ENCODE peak calls at places on chromosomes 7 and 10, in ten cellular contexts. H, X, M, N, Q, V, P, D, O and G are unnamed samples. For H3K9me3, the result is how much of the 10 kb centered on the place peaks cover.

GRCh38 chr10:3010819-3011422 is 56.4 kb upstream of the PFKP start:
- DNase-seq in O (no peak), N (no peak), P (peak), V (no peak), M (no peak), H (no peak), D (no peak), Q (no peak), X (no peak), G (peak)

GRCh38 chr10:86723009-86723408 is 33.4 kb upstream of the BMPR1A start:
- DNase-seq in H (no peak), M (no peak), Q (no peak), O (no peak), N (no peak), D (no peak), X (no peak), V (no peak), P (no peak), G (no peak)

GRCh38 chr10:60863796-60864195 is 80.2 kb downstream of the RHOBTB1 start:
- DNase-seq in P (no peak), O (no peak), M (no peak), D (no peak), X (no peak), V (no peak), H (no peak), Q (no peak), N (no peak), G (no peak)

GRCh38 chr10:13659887-13660544 is 73.3 kb downstream of the PRPF18 start:
- DNase-seq in X (peak), O (peak), D (no peak), Q (peak), H (peak), N (peak), V (peak), P (peak), M (peak), G (peak)

GRCh38 chr10:110893559-110894179 is 21.9 kb downstream of the PDCD4 start:
- DNase-seq in H (no peak), P (peak), X (no peak), Q (peak), M (peak), V (no peak), D (no peak), N (no peak), O (no peak), G (no peak)

GRCh38 chr7:83365746-83366145 is 203.1 kb upstream of the PCLO start:
- DNase-seq in P (no peak), Q (no peak), D (no peak), O (no peak), H (no peak), N (no peak), M (peak), X (no peak), V (no peak), G (no peak)

GRCh38 chr7:115040526-115040925 is 118.6 kb downstream of the MDFIC start:
- DNase-seq in Q (no peak), M (no peak), N (no peak), X (no peak), P (no peak), H (no peak), V (no peak), D (no peak), O (no peak), G (no peak)

GRCh38 chr10:95841711-95842498 is 65.9 kb upstream of the CC2D2B start:
- DNase-seq in V (peak), H (no peak), O (peak), D (no peak), N (no peak), P (peak), X (no peak), Q (peak), M (peak), G (peak)

GRCh38 chr10:19107406-19107805 is 58.8 kb downstream of the MALRD1 start:
- DNase-seq in M (no peak), N (no peak), X (no peak), D (no peak), P (no peak), Q (no peak), H (no peak), O (no peak), V (no peak), G (no peak)

GRCh38 chr10:90451283-90451682 is 406.6 kb downstream of the HTR7 start:
- DNase-seq in M (no peak), H (no peak), V (no peak), P (no peak), Q (peak), O (no peak), X (no peak), N (no peak), D (no peak), G (no peak)

GRCh38 chr7:41224063-41224763 is 478.7 kb downstream of the INHBA start:
- DNase-seq in V (no peak), X (no peak), P (peak), H (no peak), O (no peak), N (no peak), Q (peak), D (no peak), M (peak), G (no peak)

GRCh38 chr7:34198089-34198686 is 292.8 kb downstream of the BMPER start:
- DNase-seq in D (no peak), M (peak), O (no peak), X (no peak), V (no peak), P (no peak), H (no peak), N (no peak), Q (no peak), G (no peak)

GRCh38 chr7:148327379-148327778 is 263.2 kb upstream of the C7orf33 start:
- DNase-seq in N (no peak), D (no peak), O (no peak), P (peak), M (no peak), X (no peak), H (no peak), Q (no peak), V (no peak), G (no peak)

GRCh38 chr7:50637725-50638643 is 72.8 kb upstream of the DDC start:
- DNase-seq in V (no peak), M (peak), D (no peak), O (no peak), Q (no peak), X (no peak), P (no peak), N (no peak), H (no peak), G (no peak)

GRCh38 chr10:52597189-52597863 is 175.3 kb downstream of the MBL2 start:
- DNase-seq in D (no peak), N (no peak), H (no peak), V (no peak), X (no peak), O (no peak), Q (no peak), P (no peak), M (peak), G (no peak)

GRCh38 chr7:31443457-31443856 is 70.4 kb upstream of the ITPRID1 start:
- DNase-seq in V (no peak), N (no peak), H (no peak), D (peak), M (peak), Q (peak), O (no peak), P (peak), X (no peak), G (no peak)

GRCh38 chr10:75441682-75442081 is 10.3 kb downstream of the LRMDA start:
- DNase-seq in D (no peak), H (no peak), N (no peak), O (no peak), M (no peak), P (no peak), X (no peak), Q (no peak), V (no peak), G (no peak)

GRCh38 chr7:159141660-159142059 is 3.0 kb downstream of the VIPR2 start:
- DNase-seq in N (no peak), O (no peak), M (no peak), V (no peak), D (peak), X (no peak), H (no peak), Q (no peak), P (peak), G (no peak)

GRCh38 chr7:121985476-121985875 is 112.5 kb downstream of the PTPRZ1 start:
- DNase-seq in N (no peak), D (no peak), P (no peak), M (no peak), X (no peak), V (no peak), H (no peak), Q (no peak), O (no peak), G (no peak)

GRCh38 chr10:99375444-99375843 is 46.3 kb downstream of the CNNM1 start:
- DNase-seq in Q (no peak), N (no peak), M (peak), H (no peak), P (no peak), V (no peak), D (no peak), O (no peak), X (no peak), G (no peak)

GRCh38 chr10:60981012-60981411 is 37.0 kb upstream of the RHOBTB1 start:
- DNase-seq in Q (no peak), X (no peak), M (no peak), H (no peak), O (no peak), D (no peak), P (no peak), N (no peak), V (no peak), G (no peak)

GRCh38 chr7:29265208-29265923 is 70.8 kb downstream of the CHN2 start:
- DNase-seq in N (no peak), D (no peak), X (no peak), V (no peak), P (no peak), H (no peak), M (peak), O (peak), Q (no peak), G (no peak)

GRCh38 chr10:102545997-102546396 is 42.2 kb downstream of the SUFU start:
- DNase-seq in D (no peak), P (no peak), O (no peak), M (peak), X (peak), N (no peak), H (no peak), V (no peak), Q (no peak), G (no peak)

GRCh38 chr10:59098811-59099452 is 77.5 kb upstream of the PHYHIPL start:
- DNase-seq in Q (peak), M (peak), X (no peak), P (peak), N (no peak), O (no peak), H (no peak), V (peak), D (no peak), G (no peak)

GRCh38 chr7:102927303-102927933 is 14.6 kb downstream of the LRRC17 start:
- DNase-seq in M (no peak), N (no peak), O (no peak), Q (no peak), H (no peak), P (no peak), X (no peak), V (no peak), D (no peak), G (no peak)

GRCh38 chr10:5317547-5318107 is 47.1 kb upstream of the UCN3 start:
- DNase-seq in V (no peak), P (no peak), O (no peak), X (no peak), D (no peak), H (no peak), Q (peak), N (no peak), M (peak), G (no peak)

GRCh38 chr10:132129431-132129830 is 57.3 kb upstream of the DPYSL4 start:
- DNase-seq in N (no peak), O (no peak), X (no peak), V (no peak), H (peak), Q (no peak), M (no peak), D (peak), P (no peak), G (no peak)

GRCh38 chr7:36151921-36152755 is 916 bp upstream of the EEPD1 start:
- DNase-seq in P (no peak), N (no peak), O (no peak), H (no peak), M (no peak), Q (no peak), X (no peak), V (no peak), D (no peak), G (peak)

DNA sequence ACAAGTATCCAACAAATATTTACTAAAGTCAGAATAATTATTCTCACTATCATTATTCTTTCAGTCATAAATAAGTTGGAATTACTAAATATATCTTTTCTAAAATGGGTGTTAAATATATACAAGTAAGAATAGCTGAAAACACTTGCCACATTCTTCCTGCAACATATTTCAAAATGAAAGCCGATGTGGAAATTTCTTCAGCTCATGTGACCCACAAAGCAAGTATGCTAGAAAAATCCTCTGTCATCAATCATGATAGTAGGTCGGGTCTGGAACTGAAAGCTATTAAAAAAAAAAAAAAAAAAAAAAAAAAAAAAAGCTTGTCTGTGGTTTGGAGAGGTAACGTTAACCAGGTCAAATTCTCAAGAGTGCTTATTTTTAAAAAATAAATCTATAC is 344.7 kb downstream of the NEBL start:
- DNase-seq in X (no peak), O (no peak), Q (no peak), V (no peak), D (no peak), M (no peak), N (no peak), H (no peak), P (peak), G (no peak)
- H3K9me3 ChIP-seq in X (under half), O (under half), Q (under half), V (under half), D (under half), M (under half), N (under half), H (under half), P (under half), G (under half)

GRCh38 chr7:20519641-20520040 is 95.8 kb upstream of the ABCB5 start:
- DNase-seq in V (no peak), O (no peak), P (no peak), Q (no peak), M (no peak), D (no peak), X (no peak), N (no peak), H (no peak), G (no peak)
- H3K27ac ChIP-seq in V (no peak), O (no peak), P (no peak), Q (no peak), M (no peak), D (no peak), X (no peak), N (no peak), H (no peak), G (no peak)

GRCh38 chr7:4434306-4434705 is 247.8 kb upstream of the FOXK1 start:
- DNase-seq in P (no peak), X (no peak), D (no peak), N (no peak), M (no peak), V (no peak), H (no peak), O (no peak), Q (no peak), G (no peak)

GRCh38 chr7:4438723-4439245 is 243.3 kb upstream of the FOXK1 start:
- DNase-seq in V (no peak), N (no peak), O (no peak), P (no peak), X (no peak), D (no peak), M (no peak), H (no peak), Q (no peak), G (no peak)

GRCh38 chr7:4436936-4437335 is 245.2 kb upstream of the FOXK1 start:
- DNase-seq in D (no peak), Q (no peak), M (no peak), O (no peak), P (no peak), V (no peak), X (no peak), N (no peak), H (no peak), G (no peak)

GRCh38 chr7:4436361-4436899 is 245.7 kb upstream of the FOXK1 start:
- DNase-seq in X (no peak), H (no peak), N (no peak), D (no peak), V (no peak), Q (no peak), M (no peak), P (peak), O (no peak), G (no peak)

DNA sequence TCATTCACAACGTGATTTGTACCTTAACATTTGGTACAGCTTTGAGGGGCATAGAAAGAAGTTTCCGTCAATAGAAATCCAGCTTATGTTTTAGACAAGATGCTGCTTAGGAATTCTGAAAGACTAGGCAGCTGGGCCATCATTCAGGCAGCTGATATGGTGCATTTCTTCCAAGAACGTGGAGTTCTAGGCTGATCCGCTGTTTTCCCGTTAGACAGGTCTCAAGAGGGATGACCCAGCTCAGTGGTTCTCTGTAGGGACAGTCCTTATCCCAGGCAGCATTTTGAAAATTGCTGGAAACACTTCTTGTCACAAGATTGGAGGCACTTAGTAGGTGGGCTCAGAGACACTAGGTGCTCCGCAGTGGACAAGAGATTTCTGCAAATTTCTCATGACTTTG is 242.7 kb upstream of the FOXK1 start:
- DNase-seq in H (no peak), N (no peak), V (no peak), P (no peak), O (no peak), X (no peak), D (no peak), Q (no peak), M (no peak), G (no peak)
- H3K9me3 ChIP-seq in H (under half), N (under half), V (under half), P (under half), O (under half), X (under half), D (under half), Q (under half), M (under half), G (under half)

GRCh38 chr7:85529831-85530230 is 343.0 kb upstream of the SEMA3D start:
- DNase-seq in V (no peak), O (no peak), P (no peak), D (no peak), Q (no peak), X (no peak), H (no peak), N (no peak), M (peak), G (no peak)
- H3K27ac ChIP-seq in V (no peak), O (no peak), P (no peak), D (no peak), Q (no peak), X (no peak), H (no peak), N (no peak), M (peak), G (no peak)

DNA sequence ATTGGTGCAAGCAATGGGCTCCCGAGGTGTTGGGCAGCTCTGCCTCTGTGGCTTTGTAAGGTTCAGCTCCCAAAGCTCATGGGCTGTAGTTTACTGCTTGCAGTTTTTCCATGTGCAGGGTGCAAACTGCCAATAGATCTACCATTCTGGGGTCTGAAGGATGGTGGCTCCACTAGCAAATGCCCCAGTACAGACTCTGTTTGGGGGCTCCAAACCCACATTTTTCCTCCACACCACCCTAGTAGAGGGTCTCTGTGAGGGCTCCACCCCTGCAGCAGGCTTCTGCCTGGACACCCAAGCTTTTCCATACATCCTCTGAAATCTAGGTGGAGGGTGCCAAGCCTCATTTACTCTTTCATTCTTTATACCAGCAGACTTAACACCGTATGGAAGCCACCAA is 17.4 kb upstream of the ZNF37A start:
- DNase-seq in Q (no peak), H (no peak), O (no peak), N (no peak), V (no peak), M (no peak), X (no peak), D (no peak), P (no peak), G (no peak)
- H3K9me3 ChIP-seq in Q (under half), H (under half), O (under half), N (under half), V (under half), M (under half), X (under half), D (under half), P (under half), G (under half)

GRCh38 chr10:122164815-122165491 is 106.1 kb upstream of the BTBD16 start:
- DNase-seq in V (no peak), N (no peak), X (no peak), M (no peak), O (no peak), H (no peak), P (peak), Q (no peak), D (no peak), G (no peak)

GRCh38 chr10:122162566-122163181 is 108.4 kb upstream of the BTBD16 start:
- DNase-seq in H (no peak), Q (no peak), V (no peak), X (peak), M (no peak), P (peak), O (no peak), D (no peak), N (no peak), G (peak)

GRCh38 chr10:122164028-122164601 is 107.0 kb upstream of the BTBD16 start:
- DNase-seq in N (no peak), O (no peak), V (no peak), P (peak), H (no peak), M (no peak), Q (no peak), D (no peak), X (peak), G (no peak)

GRCh38 chr10:122161795-122162194 is 109.3 kb upstream of the BTBD16 start:
- DNase-seq in M (no peak), Q (no peak), X (no peak), N (no peak), D (no peak), H (no peak), V (no peak), P (no peak), O (no peak), G (no peak)

DNA sequence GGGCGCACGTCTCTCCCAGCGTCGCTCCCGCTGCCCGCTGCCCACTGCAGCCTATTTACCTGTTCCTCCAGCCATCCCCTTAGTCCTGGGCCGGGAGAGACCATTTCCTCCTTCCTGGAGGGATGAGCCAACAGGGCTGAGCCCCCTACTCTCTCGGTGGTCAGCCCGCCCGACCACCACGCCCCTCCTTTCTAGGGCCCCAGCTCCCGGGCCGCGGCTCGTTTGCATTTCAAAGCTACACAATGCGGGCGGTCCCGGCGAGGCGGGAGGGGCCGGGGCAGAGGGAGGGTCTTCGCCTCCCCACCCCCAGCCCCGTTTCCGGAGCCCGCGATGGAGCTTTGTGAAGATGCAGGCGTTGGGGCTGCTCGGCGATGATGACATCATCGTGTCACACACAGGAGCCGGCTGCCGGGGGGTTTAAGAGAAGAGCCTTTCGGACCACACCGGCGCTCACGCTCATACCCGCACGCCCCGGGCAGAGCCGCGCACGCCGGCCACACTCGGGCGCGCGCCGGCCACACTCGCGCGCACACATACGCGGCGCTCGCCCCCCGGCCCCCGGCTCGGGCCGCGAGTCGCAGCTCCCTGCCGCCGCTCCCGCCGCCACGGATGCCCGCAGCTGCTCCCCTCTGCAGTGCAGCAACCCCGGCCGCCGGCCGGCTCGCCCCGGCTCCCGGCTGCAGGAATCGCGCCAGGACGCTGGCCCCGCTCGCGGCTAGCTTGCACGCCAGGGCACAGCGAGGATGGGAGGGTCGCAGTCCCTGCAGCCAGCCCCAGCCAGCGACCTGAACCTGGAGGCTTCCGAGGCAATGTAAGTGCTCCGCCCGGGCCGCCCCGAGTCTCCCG is 107.7 kb upstream of the BTBD16 start:
- DNase-seq in P (peak), Q (no peak), V (no peak), X (peak), H (no peak), D (peak), O (no peak), M (peak), N (no peak), G (no peak)
- H3K27ac ChIP-seq in P (peak), Q (no peak), V (no peak), X (no peak), H (no peak), D (no peak), O (no peak), M (no peak), N (peak), G (no peak)